ENCODE peak calls at places on chromosomes 2 and 18, in six cellular contexts. B is NCI-H1092; N is effector CD4-positive, alpha-beta T cell; V is activated T-helper 1 cell treated with anti-CD3 and anti-CD28 coated beads, Interleukin-2, amount 50 U/mL, for 16 hours; U is Peyer's patch; D is right cardiac atrium. Q is an unnamed sample.

GRCh38 chr2:103656558-103656957 is 894.7 kb downstream of the TMEM182 start:
- DNase-seq in V (no peak), B (no peak), N (no peak), U (no peak), D (no peak), Q (no peak)

GRCh38 chr2:176675557-176676256 is 406.5 kb downstream of the MTX2 start:
- DNase-seq in D (no peak), V (no peak), U (no peak), B (no peak), N (no peak), Q (no peak)

GRCh38 chr18:3649559-3650426 is 199.8 kb downstream of the TGIF1 start:
- DNase-seq in V (no peak), N (no peak), B (no peak), D (no peak), U (no peak), Q (no peak)

GRCh38 chr2:209121691-209122090 is 302.2 kb upstream of the MAP2 start:
- DNase-seq in B (no peak), N (no peak), V (no peak), U (no peak), D (peak), Q (no peak)

GRCh38 chr2:233456111-233456510 is 101.8 kb downstream of the DGKD start:
- DNase-seq in B (no peak), D (no peak), N (no peak), V (no peak), U (no peak), Q (no peak)

GRCh38 chr2:55133467-55134315 is 83.4 kb upstream of the RTN4 start:
- DNase-seq in U (peak), V (no peak), B (no peak), N (peak), D (no peak), Q (no peak)

GRCh38 chr2:138782378-138782777 is 2.2 kb upstream of the NXPH2 start:
- DNase-seq in U (no peak), V (no peak), B (no peak), D (no peak), N (no peak), Q (no peak)

GRCh38 chr18:65091737-65092329 is 659.0 kb upstream of the CDH7 start:
- DNase-seq in N (no peak), V (no peak), U (no peak), B (no peak), D (no peak), Q (no peak)

GRCh38 chr18:28411806-28412205 is 234.9 kb upstream of the CDH2 start:
- DNase-seq in U (no peak), D (peak), V (no peak), B (no peak), N (no peak), Q (no peak)

GRCh38 chr2:11967946-11968465 is 221.6 kb downstream of the LPIN1 start:
- DNase-seq in U (no peak), B (no peak), V (no peak), N (no peak), D (peak), Q (no peak)

GRCh38 chr2:238497610-238498005 is 70.9 kb downstream of the ASB1 start:
- DNase-seq in V (no peak), B (no peak), U (no peak), N (no peak), D (no peak), Q (no peak)

GRCh38 chr2:227370791-227371312 is 8.3 kb downstream of the TM4SF20 start:
- DNase-seq in V (no peak), N (no peak), D (no peak), U (no peak), B (no peak), Q (no peak)

GRCh38 chr18:59563386-59563785 is 133.8 kb downstream of the CCBE1 start:
- DNase-seq in N (no peak), B (no peak), V (no peak), U (no peak), D (no peak), Q (no peak)

GRCh38 chr2:47230418-47230817 is 75.3 kb upstream of the STPG4 start:
- DNase-seq in V (no peak), D (peak), B (no peak), U (no peak), N (no peak), Q (no peak)

GRCh38 chr2:239129147-239129896 is 271.5 kb downstream of the HDAC4 start:
- DNase-seq in U (no peak), V (no peak), N (no peak), B (no peak), D (peak), Q (no peak)

GRCh38 chr18:75209129-75209951 is at the start of gene PTGR3:
- DNase-seq in B (peak), D (peak), V (peak), U (peak), N (peak), Q (peak)

GRCh38 chr2:28209864-28210263 is 182.8 kb upstream of the FOSL2 start:
- DNase-seq in U (no peak), V (no peak), D (no peak), B (no peak), N (no peak), Q (no peak)

GRCh38 chr2:236965021-236965840 is 120.5 kb upstream of the COPS8 start:
- DNase-seq in D (no peak), U (no peak), N (no peak), B (no peak), V (no peak), Q (peak)

Q was measured in sciatic nerve.